ENCODE peak calls at places on chromosomes 1 and 21, in four cellular contexts. T is WTC11, D is GM12878, R is HepG2. Y is an unnamed sample.

GRCh38 chr1:6083801-6084467 is 38.2 kb downstream of the KCNAB2 start:
- DNase-seq in T (no peak), D (no peak), R (no peak), Y (no peak)

GRCh38 chr1:205435904-205436573 is 14.2 kb upstream of the LEMD1 start:
- DNase-seq in T (no peak), D (no peak), R (no peak), Y (no peak)

GRCh38 chr1:172206256-172206655 is 214.2 kb upstream of the C1orf105 start:
- DNase-seq in T (no peak), D (no peak), R (no peak), Y (no peak)

GRCh38 chr21:28485301-28486022 is 507.2 kb downstream of the LTN1 start:
- DNase-seq in T (no peak), D (no peak), R (no peak), Y (no peak)

GRCh38 chr1:159952932-159953331 is 1.1 kb downstream of the SLAMF9 start:
- DNase-seq in T (no peak), D (no peak), R (no peak), Y (no peak)

GRCh38 chr1:115838805-115839705 is 1.9 kb downstream of the NHLH2 start:
- DNase-seq in T (peak; percentile 81), D (no peak), R (no peak), Y (no peak)

GRCh38 chr1:78171736-78172590 is 126.2 kb downstream of the GIPC2 start:
- DNase-seq in T (no peak), D (no peak), R (no peak), Y (no peak)

GRCh38 chr1:160844447-160845232 is 18.0 kb downstream of the CD244 start:
- DNase-seq in T (no peak), D (no peak), R (no peak), Y (no peak)

GRCh38 chr1:179310721-179311120 is 17.1 kb downstream of the SOAT1 start:
- DNase-seq in T (no peak), D (no peak), R (no peak), Y (no peak)

GRCh38 chr1:202281316-202282016 is 60.3 kb downstream of the UBE2T start:
- DNase-seq in T (no peak), D (no peak), R (no peak), Y (no peak)

GRCh38 chr1:168717906-168718891 is 10.8 kb downstream of the DPT start:
- DNase-seq in T (no peak), D (no peak), R (no peak), Y (no peak)

GRCh38 chr1:165253818-165254254 is 102.7 kb downstream of the LMX1A start:
- DNase-seq in T (no peak), D (no peak), R (peak; percentile 77), Y (no peak)

DNA sequence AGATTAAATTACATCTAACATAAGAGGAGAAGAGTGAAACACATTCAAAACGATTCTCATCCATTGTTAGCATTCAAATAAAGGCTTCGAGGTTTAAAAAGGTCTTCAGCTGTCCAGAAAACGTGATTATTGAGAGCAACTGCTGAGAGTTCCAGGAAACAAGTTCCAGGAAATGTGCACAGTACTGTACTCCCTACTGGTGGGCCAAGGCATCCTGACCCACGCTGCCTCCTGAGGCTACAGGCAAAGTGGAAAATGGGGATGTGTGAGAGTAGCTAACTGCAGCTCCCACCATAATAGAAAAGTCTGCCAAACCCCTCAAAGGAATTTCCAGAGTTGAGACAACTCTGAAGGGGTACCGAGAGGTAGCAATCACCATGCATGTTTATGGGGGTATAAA is 2.0 kb downstream of the VAV3 start:
- DNase-seq in T (no peak), D (no peak), R (no peak), Y (no peak)
- TF ChIP-seq ETV6 in T (no peak), D (no peak), R (no peak), Y (no peak)

GRCh38 chr1:2557146-2558029 is 1.2 kb downstream of the TNFRSF14 start:
- DNase-seq in T (no peak), D (no peak), R (no peak), Y (no peak)

GRCh38 chr1:2554621-2555387 is 1.4 kb upstream of the TNFRSF14 start:
- DNase-seq in T (peak; percentile 49), D (no peak), R (no peak), Y (peak; percentile 54)

GRCh38 chr1:2558030-2558400 is 1.8 kb downstream of the TNFRSF14 start:
- DNase-seq in T (no peak), D (no peak), R (no peak), Y (no peak)

GRCh38 chr1:2555634-2556276 is 416 bp upstream of the TNFRSF14 start:
- DNase-seq in T (no peak), D (no peak), R (no peak), Y (no peak)

DNA sequence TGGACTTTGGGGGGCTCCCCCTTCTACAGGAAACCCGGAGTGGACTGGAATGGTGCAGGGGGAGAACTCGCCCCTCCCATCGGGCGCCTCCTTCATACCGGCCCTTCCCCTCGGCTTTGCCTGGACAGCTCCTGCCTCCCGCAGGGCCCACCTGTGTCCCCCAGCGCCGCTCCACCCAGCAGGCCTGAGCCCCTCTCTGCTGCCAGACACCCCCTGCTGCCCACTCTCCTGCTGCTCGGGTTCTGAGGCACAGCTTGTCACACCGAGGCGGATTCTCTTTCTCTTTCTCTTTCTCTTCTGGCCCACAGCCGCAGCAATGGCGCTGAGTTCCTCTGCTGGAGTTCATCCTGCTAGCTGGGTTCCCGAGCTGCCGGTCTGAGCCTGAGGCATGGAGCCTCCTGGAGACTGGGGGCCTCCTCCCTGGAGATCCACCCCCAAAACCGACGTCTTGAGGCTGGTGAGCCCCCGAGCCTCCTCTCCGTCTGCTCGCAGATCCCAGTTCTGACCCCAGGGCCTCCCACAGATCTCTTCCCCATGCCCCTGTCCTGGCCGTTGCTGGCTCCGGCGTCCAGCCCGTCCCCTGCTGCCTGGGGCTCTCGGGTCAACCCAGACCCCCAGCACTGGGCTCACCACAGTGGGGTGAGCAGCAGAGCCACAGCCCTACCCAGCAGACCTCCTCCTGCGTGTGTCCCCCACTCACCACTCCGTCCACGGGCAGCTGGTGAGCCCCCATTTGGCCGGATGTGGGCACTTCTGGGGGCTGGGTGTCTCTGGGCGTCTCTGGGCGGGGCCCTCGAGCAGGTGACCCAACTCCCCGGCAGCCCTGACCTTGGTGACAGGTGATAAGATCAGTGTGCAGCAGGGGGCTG is at the start of gene TNFRSF14:
- DNase-seq in T (no peak), D (no peak), R (no peak), Y (peak; percentile 74)
- TF ChIP-seq ETV6 in T (no peak), D (no peak), R (no peak), Y (no peak)

GRCh38 chr1:25922633-25923567 is 16.7 kb upstream of the STMN1 start:
- DNase-seq in T (peak; percentile 55), D (no peak), R (no peak), Y (no peak)

GRCh38 chr1:25924454-25924853 is 18.2 kb upstream of the STMN1 start:
- DNase-seq in T (no peak), D (no peak), R (no peak), Y (no peak)

GRCh38 chr1:25922064-25922632 is 15.9 kb upstream of the STMN1 start:
- DNase-seq in T (no peak), D (no peak), R (no peak), Y (no peak)

GRCh38 chr1:25927541-25928265 is 21.5 kb upstream of the STMN1 start:
- DNase-seq in T (peak; percentile 32), D (no peak), R (no peak), Y (no peak)

GRCh38 chr1:25926731-25927496 is 20.7 kb upstream of the STMN1 start:
- DNase-seq in T (peak; percentile 25), D (no peak), R (no peak), Y (peak; percentile 4)
- TF ChIP-seq ETV6 in T (no peak), D (no peak), R (no peak), Y (no peak)

DNA sequence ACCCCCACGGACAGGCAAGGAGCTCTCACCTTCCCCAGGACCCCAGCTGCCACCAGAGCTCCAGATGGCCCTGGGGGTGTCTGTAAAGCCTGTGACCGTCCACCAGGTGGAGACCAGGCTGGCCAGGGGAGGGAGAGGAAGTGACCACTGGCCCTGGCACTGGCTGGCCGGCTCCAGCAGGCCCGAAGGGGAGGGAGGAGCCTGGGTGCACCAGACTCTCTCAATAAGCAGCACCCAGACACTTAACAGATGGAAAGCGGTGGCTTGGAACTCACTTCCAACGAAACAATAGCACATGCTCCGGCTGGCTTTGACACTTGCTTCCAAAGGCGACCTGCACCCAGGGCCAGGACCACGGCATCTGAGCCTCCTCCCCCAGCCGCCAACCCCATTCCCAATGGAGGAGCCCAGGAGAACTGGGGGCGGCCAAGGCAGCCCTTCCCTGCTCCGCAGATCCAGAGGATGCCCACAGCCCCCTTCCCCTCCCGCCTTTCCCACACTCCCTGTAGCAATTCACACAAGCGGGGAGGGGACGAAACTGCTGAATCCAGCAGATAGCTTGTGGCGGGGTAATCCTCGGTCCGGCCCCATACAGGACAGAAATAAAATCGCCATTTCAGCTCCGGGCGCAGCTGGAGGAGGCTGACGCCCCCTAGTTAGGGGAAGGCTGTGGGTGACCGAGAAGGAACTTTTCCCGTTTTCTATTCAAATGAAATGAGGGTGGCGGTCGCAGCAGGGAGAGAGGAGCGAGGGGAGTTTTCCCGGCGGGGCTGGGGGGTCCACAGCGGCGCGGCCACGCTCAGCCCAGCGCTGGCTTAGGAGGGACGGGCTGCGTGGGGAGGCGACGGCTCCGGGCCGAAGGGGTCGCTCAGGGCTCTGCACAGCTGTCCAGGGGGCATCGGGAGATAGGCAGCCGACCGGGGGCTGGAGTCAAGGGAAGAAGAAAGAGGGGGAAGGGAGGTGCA is 612 bp upstream of the PDE9A start:
- DNase-seq in T (peak; percentile 66), D (no peak), R (peak; percentile 58), Y (peak; percentile 63)
- TF ChIP-seq ETV6 in T (no peak), D (no peak), R (no peak), Y (no peak)

GRCh38 chr1:182909578-182909977 is 43.4 kb downstream of the SHCBP1L start:
- DNase-seq in T (no peak), D (no peak), R (peak; percentile 27), Y (no peak)
- TF ChIP-seq ETV6 in T (no peak), D (no peak), R (no peak), Y (no peak)

GRCh38 chr1:30151826-30152225 is 571.6 kb downstream of the MATN1 start:
- DNase-seq in T (no peak), D (no peak), R (no peak), Y (no peak)
- TF ChIP-seq ETV6 in T (no peak), D (no peak), R (no peak), Y (no peak)

GRCh38 chr1:183996036-183996376 is 41.5 kb downstream of the COLGALT2 start:
- DNase-seq in T (no peak), D (no peak), R (no peak), Y (no peak)
- TF ChIP-seq ETV6 in T (no peak), D (no peak), R (no peak), Y (no peak)

GRCh38 chr1:88519156-88519555 is 164.9 kb upstream of the PKN2 start:
- DNase-seq in T (no peak), D (no peak), R (no peak), Y (no peak)
- TF ChIP-seq ETV6 in T (no peak), D (no peak), R (no peak), Y (no peak)

GRCh38 chr1:45610589-45611226 is 13.1 kb downstream of the CCDC17 start:
- DNase-seq in T (no peak), D (no peak), R (no peak), Y (no peak)
- TF ChIP-seq ETV6 in T (no peak), D (no peak), R (no peak), Y (no peak)

Y was measured in K562.